ENCODE peak calls at places on chromosomes 4 and X, in five cellular contexts. Z is WERI-Rb-1, L is choroid plexus epithelial cell, T is uterus, X is sigmoid colon. N is an unnamed sample.

GRCh38 chrX:49209434-49210251 is 9.7 kb upstream of the SYP start:
- DNase-seq in T (no peak), X (no peak), Z (peak), L (no peak), N (no peak)

GRCh38 chrX:56800801-56801200 is 71.8 kb downstream of the NBDY start:
- DNase-seq in Z (no peak), X (no peak), L (no peak), T (no peak), N (no peak)

GRCh38 chr4:2793578-2793919 is 664 bp downstream of the SH3BP2 start:
- DNase-seq in T (peak), L (peak), X (peak), Z (no peak), N (no peak)

GRCh38 chr4:73759357-73759756 is 19.0 kb downstream of the CXCL8 start:
- DNase-seq in T (no peak), Z (no peak), L (no peak), X (no peak), N (no peak)

GRCh38 chr4:140005699-140006098 is 148.3 kb downstream of the MAML3 start:
- DNase-seq in X (no peak), Z (no peak), T (no peak), L (no peak), N (no peak)

GRCh38 chrX:50386520-50386919 is 84.1 kb downstream of the DGKK start:
- DNase-seq in L (no peak), T (no peak), Z (no peak), X (no peak), N (no peak)

GRCh38 chr4:88744609-88745008 is 47.0 kb upstream of the NAP1L5 start:
- DNase-seq in X (no peak), L (no peak), Z (no peak), T (no peak), N (no peak)

GRCh38 chr4:10048931-10049655 is 27.8 kb upstream of the SLC2A9 start:
- DNase-seq in T (no peak), L (no peak), X (no peak), Z (no peak), N (no peak)

GRCh38 chr4:98996056-98996941 is 778 bp downstream of the METAP1 start:
- DNase-seq in Z (peak), X (no peak), L (peak), T (no peak), N (no peak)

GRCh38 chrX:18664947-18665346 is 7.0 kb downstream of the RS1 start:
- DNase-seq in X (no peak), Z (no peak), L (no peak), T (no peak), N (no peak)

GRCh38 chr4:40579983-40580382 is 49.7 kb downstream of the RBM47 start:
- DNase-seq in X (no peak), T (no peak), L (no peak), Z (no peak), N (no peak)

GRCh38 chr4:17504081-17504480 is 7.8 kb downstream of the QDPR start:
- DNase-seq in X (no peak), L (no peak), Z (peak), T (no peak), N (no peak)

GRCh38 chr4:113840850-113841249 is 79.3 kb upstream of the CAMK2D start:
- DNase-seq in L (peak), T (no peak), Z (no peak), X (no peak), N (no peak)

GRCh38 chr4:73589261-73589847 is 30.9 kb downstream of the RASSF6 start:
- DNase-seq in T (no peak), X (no peak), L (peak), Z (no peak), N (no peak)

GRCh38 chrX:2690856-2691542 is at the start of gene CD99:
- DNase-seq in X (peak), T (peak), Z (peak), L (peak), N (no peak)

GRCh38 chrX:118802857-118803256 is 20.8 kb upstream of the ZCCHC12 start:
- DNase-seq in X (no peak), T (no peak), L (peak), Z (no peak), N (no peak)

GRCh38 chr4:140136509-140136908 is 17.5 kb downstream of the MAML3 start:
- DNase-seq in T (no peak), L (no peak), Z (no peak), X (no peak), N (no peak)

GRCh38 chr4:84493092-84493850 is 5.8 kb downstream of the NKX6-1 start:
- DNase-seq in L (no peak), X (no peak), T (no peak), Z (peak), N (no peak)

GRCh38 chrX:101057095-101057714 is 5.3 kb upstream of the TRMT2B start:
- DNase-seq in X (no peak), T (no peak), Z (no peak), L (peak), N (no peak)

GRCh38 chr4:152634110-152634760 is 45.6 kb downstream of the TMEM154 start:
- DNase-seq in X (no peak), Z (no peak), L (no peak), T (no peak), N (no peak)

GRCh38 chrX:136047001-136047642 is 61.9 kb downstream of the SLC9A6 start:
- DNase-seq in X (no peak), Z (no peak), L (no peak), T (no peak), N (no peak)

GRCh38 chr4:11605597-11605996 is 176.9 kb upstream of the HS3ST1 start:
- DNase-seq in L (peak), T (no peak), X (no peak), Z (no peak), N (no peak)

GRCh38 chr4:71498624-71499023 is 159.8 kb downstream of the SLC4A4 start:
- DNase-seq in L (no peak), Z (no peak), T (no peak), X (no peak), N (no peak)

GRCh38 chrX:120408168-120408567 is 46.3 kb downstream of the ATP1B4 start:
- DNase-seq in X (no peak), L (no peak), Z (no peak), T (no peak), N (no peak)

GRCh38 chr4:686371-687040 is 2.4 kb downstream of the SLC49A3 start:
- DNase-seq in T (no peak), Z (no peak), X (peak), L (no peak), N (no peak)

GRCh38 chr4:3480528-3481112 is 17.5 kb downstream of the DOK7 start:
- DNase-seq in X (no peak), T (peak), L (peak), Z (peak), N (peak)

GRCh38 chrX:71128915-71129765 is 10.7 kb downstream of the MED12 start:
- DNase-seq in Z (peak), T (peak), X (peak), L (peak), N (peak)

GRCh38 chrX:16140983-16141382 is 17.6 kb downstream of the GRPR start:
- DNase-seq in X (no peak), Z (no peak), T (no peak), L (no peak), N (no peak)

GRCh38 chrX:16137416-16138107 is 14.2 kb downstream of the GRPR start:
- DNase-seq in X (no peak), L (no peak), T (no peak), Z (no peak), N (no peak)

GRCh38 chrX:16136080-16136479 is 12.7 kb downstream of the GRPR start:
- DNase-seq in X (no peak), T (no peak), L (no peak), Z (no peak), N (no peak)

GRCh38 chrX:16140448-16140847 is 17.1 kb downstream of the GRPR start:
- DNase-seq in T (no peak), L (no peak), X (no peak), Z (no peak), N (no peak)

DNA sequence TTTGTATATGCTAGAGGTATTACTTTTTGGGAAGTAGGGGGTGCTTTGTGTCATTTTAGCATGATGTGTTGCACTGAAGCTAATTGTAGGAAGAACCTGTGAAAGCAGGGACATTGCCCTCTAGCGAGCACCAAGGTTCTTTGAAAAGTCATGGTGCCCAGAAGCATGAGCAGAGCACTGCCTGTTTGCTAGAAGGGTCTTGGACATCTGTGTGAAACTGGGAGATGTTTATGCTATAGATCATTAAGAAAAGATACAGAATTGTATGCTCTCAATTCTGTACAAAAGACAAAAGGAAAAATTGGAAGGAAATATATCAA is 14.7 kb downstream of the GRPR start:
- DNase-seq in L (peak), T (no peak), X (no peak), Z (no peak), N (no peak)
- TF ChIP-seq CTCF in L (peak), T (no peak), X (no peak), Z (peak), N (no peak)

GRCh38 chrX:112081781-112082482 is 644 bp downstream of the TRPC5 start:
- DNase-seq in L (no peak), T (no peak), X (no peak), Z (no peak), N (no peak)
- H3K4me3 ChIP-seq in L (no peak), T (no peak), X (no peak), Z (no peak), N (peak)

GRCh38 chr4:39435875-39436563 is 22.7 kb downstream of the RPL9 start:
- DNase-seq in X (no peak), T (no peak), L (peak), Z (no peak), N (no peak)
- TF ChIP-seq CTCF in X (no peak), T (no peak), L (peak), Z (peak), N (no peak)

DNA sequence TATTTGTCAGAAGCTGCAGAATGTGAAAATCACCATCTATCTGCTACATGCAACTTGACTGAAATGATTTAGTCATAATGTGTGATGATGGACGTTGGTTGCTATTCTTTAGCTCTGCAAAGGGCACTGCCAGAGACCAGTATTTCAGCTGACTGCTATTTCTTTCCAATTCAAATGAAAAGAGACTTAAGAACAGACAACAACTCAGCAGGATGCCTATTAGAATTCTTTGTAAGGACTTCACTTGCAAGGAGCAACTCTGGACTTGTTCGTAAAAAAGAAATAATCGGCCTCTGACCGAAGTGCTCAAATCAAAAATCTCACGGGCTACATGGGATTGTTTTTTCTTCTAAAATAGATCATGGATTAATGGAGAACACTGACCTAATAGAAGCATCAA is 262.7 kb downstream of the DHX15 start:
- DNase-seq in X (no peak), T (no peak), Z (no peak), L (peak), N (no peak)
- H3K4me3 ChIP-seq in X (no peak), T (no peak), Z (no peak), L (no peak), N (no peak)

GRCh38 chr4:184270808-184271413 is 53.2 kb upstream of the ENPP6 start:
- DNase-seq in L (no peak), Z (no peak), X (no peak), T (no peak), N (no peak)

GRCh38 chr4:184267206-184267608 is 49.5 kb upstream of the ENPP6 start:
- DNase-seq in T (no peak), X (no peak), L (no peak), Z (no peak), N (no peak)

GRCh38 chr4:184269879-184270430 is 52.3 kb upstream of the ENPP6 start:
- DNase-seq in T (no peak), L (no peak), X (no peak), Z (no peak), N (no peak)

GRCh38 chr4:184267673-184268573 is 50.2 kb upstream of the ENPP6 start:
- DNase-seq in Z (no peak), T (no peak), L (peak), X (no peak), N (no peak)

GRCh38 chr4:184268574-184269160 is 51.0 kb upstream of the ENPP6 start:
- DNase-seq in T (no peak), X (no peak), Z (no peak), L (peak), N (no peak)
- TF ChIP-seq CTCF in T (no peak), X (no peak), Z (no peak), L (peak), N (no peak)

N was measured in dorsolateral prefrontal cortex.